ENCODE peak calls at places on chromosomes 6 and 20, in six cellular contexts. W, F, R, K, N and D are unnamed samples.

GRCh38 chr6:132130530-132131298 is 179.5 kb upstream of the CCN2 start:
- DNase-seq in W (peak; percentile 33), F (no peak), R (no peak), K (peak; percentile 64), N (no peak), D (no peak)

GRCh38 chr20:57805784-57806183 is 96.0 kb upstream of the PMEPA1 start:
- DNase-seq in W (no peak), F (no peak), R (no peak), K (no peak), N (no peak), D (no peak)

GRCh38 chr6:106792536-106793236 is 163.3 kb downstream of the QRSL1 start:
- DNase-seq in W (no peak), F (no peak), R (no peak), K (no peak), N (no peak), D (no peak)

GRCh38 chr6:127832381-127832780 is 68.5 kb downstream of the THEMIS start:
- DNase-seq in W (no peak), F (peak; percentile 39), R (no peak), K (no peak), N (no peak), D (no peak)

GRCh38 chr6:159929819-159930218 is 39.0 kb downstream of the MAS1 start:
- DNase-seq in W (no peak), F (no peak), R (peak; percentile 57), K (no peak), N (peak; percentile 22), D (peak; percentile 20)

GRCh38 chr6:18327621-18328548 is 59.3 kb upstream of the RNF144B start:
- DNase-seq in W (no peak), F (no peak), R (no peak), K (no peak), N (no peak), D (no peak)

GRCh38 chr6:90765491-90765890 is 178.6 kb upstream of the MAP3K7 start:
- DNase-seq in W (no peak), F (peak; percentile 8), R (no peak), K (no peak), N (no peak), D (no peak)

GRCh38 chr20:19688031-19688806 is 69.8 kb upstream of the RIN2 start:
- DNase-seq in W (peak; percentile 18), F (peak; percentile 97), R (no peak), K (peak; percentile 89), N (no peak), D (no peak)

GRCh38 chr20:36578642-36579041 is 5.2 kb downstream of the TGIF2 start:
- DNase-seq in W (no peak), F (no peak), R (no peak), K (no peak), N (no peak), D (no peak)

GRCh38 chr6:27650620-27651370 is 177.9 kb upstream of the ZNF184 start:
- DNase-seq in W (no peak), F (peak; percentile 63), R (no peak), K (no peak), N (peak; percentile 55), D (peak; percentile 32)

GRCh38 chr20:16004108-16004854 is 569.0 kb downstream of the KIF16B start:
- DNase-seq in W (no peak), F (no peak), R (no peak), K (no peak), N (no peak), D (no peak)

GRCh38 chr6:27176096-27176495 is 71.4 kb upstream of the PRSS16 start:
- DNase-seq in W (no peak), F (peak; percentile 34), R (peak; percentile 46), K (no peak), N (no peak), D (no peak)

GRCh38 chr6:104750449-104750848 is 109.3 kb downstream of the HACE1 start:
- DNase-seq in W (no peak), F (no peak), R (no peak), K (no peak), N (no peak), D (no peak)

GRCh38 chr6:75115501-75115900 is 90.4 kb downstream of the COL12A1 start:
- DNase-seq in W (no peak), F (no peak), R (no peak), K (no peak), N (no peak), D (no peak)

GRCh38 chr20:2206957-2207769 is 88.6 kb upstream of the TGM3 start:
- DNase-seq in W (peak; percentile 25), F (peak; percentile 66), R (peak; percentile 33), K (no peak), N (peak; percentile 79), D (peak; percentile 83)

GRCh38 chr20:43961541-43962471 is 47.2 kb downstream of the TOX2 start:
- DNase-seq in W (no peak), F (no peak), R (no peak), K (no peak), N (no peak), D (no peak)

GRCh38 chr6:29953001-29953436 is 10.7 kb downstream of the HLA-A start:
- DNase-seq in W (no peak), F (no peak), R (no peak), K (no peak), N (no peak), D (no peak)

GRCh38 chr6:166786704-166787293 is 159.7 kb upstream of the RPS6KA2 start:
- DNase-seq in W (no peak), F (peak; percentile 62), R (no peak), K (peak; percentile 50), N (peak; percentile 10), D (peak; percentile 10)

GRCh38 chr6:16276991-16277981 is 38.9 kb downstream of the GMPR start:
- DNase-seq in W (peak; percentile 86), F (peak; percentile 87), R (no peak), K (peak; percentile 69), N (peak; percentile 35), D (peak; percentile 14)

GRCh38 chr6:24666097-24666615 is 543 bp downstream of the TDP2 start:
- DNase-seq in W (no peak), F (peak; percentile 8), R (peak; percentile 55), K (no peak), N (peak; percentile 50), D (no peak)

GRCh38 chr6:112503210-112503609 is 156.1 kb downstream of the RFPL4B start:
- DNase-seq in W (no peak), F (no peak), R (no peak), K (no peak), N (no peak), D (no peak)

GRCh38 chr6:155765275-155766194 is 309.9 kb upstream of the NOX3 start:
- DNase-seq in W (no peak), F (peak; percentile 65), R (no peak), K (peak; percentile 71), N (no peak), D (no peak)

GRCh38 chr20:29744071-29744470 is 1513.4 kb upstream of the DEFB115 start:
- DNase-seq in W (no peak), F (no peak), R (no peak), K (no peak), N (no peak), D (no peak)

GRCh38 chr6:72031471-72031870 is 145.1 kb downstream of the RIMS1 start:
- DNase-seq in W (no peak), F (peak; percentile 57), R (no peak), K (no peak), N (no peak), D (no peak)

GRCh38 chr6:47822856-47823554 is 41.2 kb downstream of the OPN5 start:
- DNase-seq in W (no peak), F (no peak), R (no peak), K (no peak), N (no peak), D (no peak)

GRCh38 chr6:87826376-87826775 is 124.3 kb upstream of the AKIRIN2 start:
- DNase-seq in W (no peak), F (no peak), R (no peak), K (no peak), N (no peak), D (no peak)

GRCh38 chr6:5752282-5752681 is 254.4 kb downstream of the NRN1 start:
- DNase-seq in W (no peak), F (peak; percentile 74), R (no peak), K (peak; percentile 54), N (no peak), D (no peak)

GRCh38 chr6:142071981-142072380 is 60.7 kb upstream of the GJE1 start:
- DNase-seq in W (no peak), F (no peak), R (no peak), K (no peak), N (no peak), D (no peak)

GRCh38 chr20:37408930-37409210 is 62.9 kb downstream of the SRC start:
- DNase-seq in W (no peak), F (no peak), R (no peak), K (no peak), N (no peak), D (no peak)

GRCh38 chr6:121356575-121356974 is 22.3 kb upstream of the TBC1D32 start:
- DNase-seq in W (no peak), F (no peak), R (no peak), K (no peak), N (no peak), D (no peak)

GRCh38 chr20:50704971-50705370 is 13.6 kb upstream of the RIPOR3 start:
- DNase-seq in W (no peak), F (peak; percentile 29), R (no peak), K (no peak), N (no peak), D (no peak)

GRCh38 chr6:169993861-169994481 is 242.5 kb downstream of the ERMARD start:
- DNase-seq in W (no peak), F (no peak), R (no peak), K (no peak), N (no peak), D (no peak)

GRCh38 chr20:21505810-21506530 is 7.9 kb downstream of the NKX2-2 start:
- DNase-seq in W (no peak), F (no peak), R (peak; percentile 50), K (no peak), N (peak; percentile 76), D (peak; percentile 41)

GRCh38 chr6:136761227-136761922 is 30.9 kb downstream of the MAP3K5 start:
- DNase-seq in W (no peak), F (peak; percentile 12), R (peak; percentile 35), K (no peak), N (no peak), D (no peak)

GRCh38 chr20:50260480-50261221 is 70.0 kb downstream of the CEBPB start:
- DNase-seq in W (no peak), F (no peak), R (no peak), K (no peak), N (no peak), D (no peak)

GRCh38 chr6:156579564-156579963 is 197.6 kb upstream of the ARID1B start:
- DNase-seq in W (no peak), F (no peak), R (no peak), K (no peak), N (no peak), D (no peak)